ENCODE peak calls at places on chromosome 4, in four cellular contexts. One of them, this sample, is unnamed.

GRCh38 chr4:189117426-189117825 is 823.2 kb upstream of the FRG1 start:
- DNase-seq in H1: no peak
- DNase-seq in IMR-90: peak
- DNase-seq in H9: peak
- DNase-seq in this sample: peak

GRCh38 chr4:145605941-145606340 is 13.2 kb upstream of the MMAA start:
- DNase-seq in H1: no peak
- DNase-seq in IMR-90: no peak
- DNase-seq in H9: no peak
- DNase-seq in this sample: no peak

GRCh38 chr4:155950461-155950860 is 3.2 kb downstream of the CTSO start:
- DNase-seq in H1: no peak
- DNase-seq in IMR-90: no peak
- DNase-seq in H9: no peak
- DNase-seq in this sample: no peak

GRCh38 chr4:77104405-77105292 is 28.9 kb upstream of the CCNI start:
- DNase-seq in H1: no peak
- DNase-seq in IMR-90: no peak
- DNase-seq in H9: no peak
- DNase-seq in this sample: no peak

GRCh38 chr4:63814171-63814964 is 594.9 kb downstream of the TECRL start:
- DNase-seq in H1: no peak
- DNase-seq in IMR-90: no peak
- DNase-seq in H9: no peak
- DNase-seq in this sample: no peak

GRCh38 chr4:182885022-182885737 is 32.0 kb downstream of the DCTD start:
- DNase-seq in H1: no peak
- DNase-seq in IMR-90: no peak
- DNase-seq in H9: no peak
- DNase-seq in this sample: no peak

GRCh38 chr4:22500128-22500611 is 15.7 kb downstream of the ADGRA3 start:
- DNase-seq in H1: no peak
- DNase-seq in IMR-90: no peak
- DNase-seq in H9: no peak
- DNase-seq in this sample: no peak

GRCh38 chr4:89682808-89683207 is 154.2 kb downstream of the SNCA start:
- DNase-seq in H1: no peak
- DNase-seq in IMR-90: no peak
- DNase-seq in H9: no peak
- DNase-seq in this sample: peak

GRCh38 chr4:184288451-184289178 is 70.9 kb upstream of the ENPP6 start:
- DNase-seq in H1: peak
- DNase-seq in IMR-90: no peak
- DNase-seq in H9: no peak
- DNase-seq in this sample: no peak

GRCh38 chr4:153014460-153014859 is 78.3 kb downstream of the FHDC1 start:
- DNase-seq in H1: no peak
- DNase-seq in IMR-90: peak
- DNase-seq in H9: no peak
- DNase-seq in this sample: no peak

GRCh38 chr4:103052779-103053178 is 23.8 kb downstream of the SLC9B2 start:
- DNase-seq in H1: no peak
- DNase-seq in IMR-90: no peak
- DNase-seq in H9: no peak
- DNase-seq in this sample: no peak

GRCh38 chr4:109207060-109207459 is 95.4 kb downstream of the COL25A1 start:
- DNase-seq in H1: no peak
- DNase-seq in IMR-90: peak
- DNase-seq in H9: no peak
- DNase-seq in this sample: peak

GRCh38 chr4:138458751-138459150 is 216.6 kb upstream of the SLC7A11 start:
- DNase-seq in H1: no peak
- DNase-seq in IMR-90: no peak
- DNase-seq in H9: no peak
- DNase-seq in this sample: no peak

GRCh38 chr4:108072300-108072699 is 82.6 kb downstream of the HADH start:
- DNase-seq in H1: no peak
- DNase-seq in IMR-90: no peak
- DNase-seq in H9: no peak
- DNase-seq in this sample: no peak

GRCh38 chr4:29853843-29854242 is 866.3 kb upstream of the PCDH7 start:
- DNase-seq in H1: no peak
- DNase-seq in IMR-90: no peak
- DNase-seq in H9: peak
- DNase-seq in this sample: peak

GRCh38 chr4:188399834-188400233 is 260.6 kb downstream of the TRIML1 start:
- DNase-seq in H1: no peak
- DNase-seq in IMR-90: no peak
- DNase-seq in H9: peak
- DNase-seq in this sample: peak

GRCh38 chr4:60223098-60223497 is 977.0 kb upstream of the ADGRL3 start:
- DNase-seq in H1: no peak
- DNase-seq in IMR-90: no peak
- DNase-seq in H9: no peak
- DNase-seq in this sample: no peak

GRCh38 chr4:108240356-108240755 is 71.6 kb upstream of the LEF1 start:
- DNase-seq in H1: no peak
- DNase-seq in IMR-90: peak
- DNase-seq in H9: no peak
- DNase-seq in this sample: no peak

GRCh38 chr4:123304151-123305021 is 92.2 kb upstream of the SPRY1 start:
- DNase-seq in H1: peak
- DNase-seq in IMR-90: no peak
- DNase-seq in H9: peak
- DNase-seq in this sample: peak

GRCh38 chr4:12016729-12017128 is 588.0 kb upstream of the HS3ST1 start:
- DNase-seq in H1: no peak
- DNase-seq in IMR-90: no peak
- DNase-seq in H9: no peak
- DNase-seq in this sample: no peak

GRCh38 chr4:151566053-151566452 is 157.1 kb downstream of the FHIP1A start:
- DNase-seq in H1: no peak
- DNase-seq in IMR-90: no peak
- DNase-seq in H9: no peak
- DNase-seq in this sample: no peak
- H3K56ac ChIP-seq in H1: no peak
- H3K56ac ChIP-seq in IMR-90: no peak
- H3K56ac ChIP-seq in H9: no peak
- H3K56ac ChIP-seq in this sample: no peak

DNA sequence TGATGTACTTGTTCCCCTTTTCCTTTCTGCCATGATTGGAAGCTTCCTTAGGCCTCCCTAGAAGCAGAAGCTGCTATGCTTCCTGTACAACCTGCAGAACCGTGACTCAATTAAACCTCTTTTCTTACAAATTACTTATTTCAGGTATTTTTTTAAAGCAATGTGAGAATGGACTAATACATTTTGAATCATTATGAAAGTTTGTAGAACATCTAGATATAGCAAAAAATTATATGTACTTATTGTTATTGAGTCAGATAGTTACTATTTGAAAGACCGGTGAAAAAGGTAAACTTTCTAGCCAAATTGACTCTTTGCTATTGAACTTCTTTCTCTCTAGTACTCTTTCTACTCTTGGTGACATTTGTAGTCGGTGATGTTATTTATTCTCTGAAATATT is 777.3 kb upstream of the GALNTL6 start:
- DNase-seq in H1: no peak
- DNase-seq in IMR-90: no peak
- DNase-seq in H9: no peak
- DNase-seq in this sample: no peak
- H3K56ac ChIP-seq in H1: no peak
- H3K56ac ChIP-seq in IMR-90: no peak
- H3K56ac ChIP-seq in H9: no peak
- H3K56ac ChIP-seq in this sample: no peak

GRCh38 chr4:38036548-38036947 is 76.3 kb downstream of the PTTG2 start:
- DNase-seq in H1: no peak
- DNase-seq in IMR-90: no peak
- DNase-seq in H9: no peak
- DNase-seq in this sample: no peak
- H3K56ac ChIP-seq in H1: no peak
- H3K56ac ChIP-seq in IMR-90: no peak
- H3K56ac ChIP-seq in H9: no peak
- H3K56ac ChIP-seq in this sample: no peak

GRCh38 chr4:41624765-41625164 is 86.8 kb downstream of the LIMCH1 start:
- DNase-seq in H1: no peak
- DNase-seq in IMR-90: no peak
- DNase-seq in H9: no peak
- DNase-seq in this sample: no peak

GRCh38 chr4:41622816-41623215 is 84.9 kb downstream of the LIMCH1 start:
- DNase-seq in H1: no peak
- DNase-seq in IMR-90: no peak
- DNase-seq in H9: no peak
- DNase-seq in this sample: no peak

GRCh38 chr4:41620594-41621256 is 82.8 kb downstream of the LIMCH1 start:
- DNase-seq in H1: no peak
- DNase-seq in IMR-90: no peak
- DNase-seq in H9: peak
- DNase-seq in this sample: peak

GRCh38 chr4:41628916-41629315 is 91.0 kb downstream of the LIMCH1 start:
- DNase-seq in H1: no peak
- DNase-seq in IMR-90: no peak
- DNase-seq in H9: no peak
- DNase-seq in this sample: no peak

GRCh38 chr4:41625531-41625930 is 87.6 kb downstream of the LIMCH1 start:
- DNase-seq in H1: no peak
- DNase-seq in IMR-90: no peak
- DNase-seq in H9: no peak
- DNase-seq in this sample: no peak
- H3K56ac ChIP-seq in H1: no peak
- H3K56ac ChIP-seq in IMR-90: no peak
- H3K56ac ChIP-seq in H9: no peak
- H3K56ac ChIP-seq in this sample: no peak

GRCh38 chr4:127930175-127930574 is 34.8 kb downstream of the MFSD8 start:
- DNase-seq in H1: no peak
- DNase-seq in IMR-90: no peak
- DNase-seq in H9: no peak
- DNase-seq in this sample: no peak
- H3K56ac ChIP-seq in H1: no peak
- H3K56ac ChIP-seq in IMR-90: no peak
- H3K56ac ChIP-seq in H9: no peak
- H3K56ac ChIP-seq in this sample: no peak

DNA sequence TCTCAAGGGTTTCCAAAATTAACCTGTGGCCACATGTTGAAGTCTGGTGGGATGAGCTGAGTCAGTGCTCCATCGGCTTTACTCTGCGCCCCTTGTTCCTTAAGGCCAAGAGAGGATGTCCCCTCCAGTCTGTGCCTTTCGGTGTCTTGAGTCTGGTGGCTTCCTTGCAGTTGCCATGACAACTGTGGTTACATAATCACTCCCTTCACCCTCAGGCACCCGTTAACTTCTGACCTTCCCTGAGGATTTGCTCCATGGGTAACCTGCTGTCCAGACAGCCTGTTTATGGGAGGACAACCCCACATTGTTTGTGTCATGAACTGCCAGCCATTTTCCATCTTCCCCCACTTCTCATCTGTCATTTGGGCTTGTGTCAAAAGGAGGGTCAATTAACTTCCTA is 401.1 kb upstream of the LCORL start:
- DNase-seq in H1: no peak
- DNase-seq in IMR-90: no peak
- DNase-seq in H9: no peak
- DNase-seq in this sample: peak
- H3K56ac ChIP-seq in H1: no peak
- H3K56ac ChIP-seq in IMR-90: no peak
- H3K56ac ChIP-seq in H9: no peak
- H3K56ac ChIP-seq in this sample: no peak

GRCh38 chr4:3438847-3439180 is 3.0 kb upstream of the HGFAC start:
- DNase-seq in H1: no peak
- DNase-seq in IMR-90: no peak
- DNase-seq in H9: no peak
- DNase-seq in this sample: no peak

GRCh38 chr4:3440979-3441500 is 728 bp upstream of the HGFAC start:
- DNase-seq in H1: no peak
- DNase-seq in IMR-90: no peak
- DNase-seq in H9: no peak
- DNase-seq in this sample: no peak

GRCh38 chr4:3441501-3442459 is at the start of gene HGFAC:
- DNase-seq in H1: no peak
- DNase-seq in IMR-90: no peak
- DNase-seq in H9: no peak
- DNase-seq in this sample: no peak

GRCh38 chr4:3439391-3439790 is 2.4 kb upstream of the HGFAC start:
- DNase-seq in H1: no peak
- DNase-seq in IMR-90: no peak
- DNase-seq in H9: no peak
- DNase-seq in this sample: no peak

DNA sequence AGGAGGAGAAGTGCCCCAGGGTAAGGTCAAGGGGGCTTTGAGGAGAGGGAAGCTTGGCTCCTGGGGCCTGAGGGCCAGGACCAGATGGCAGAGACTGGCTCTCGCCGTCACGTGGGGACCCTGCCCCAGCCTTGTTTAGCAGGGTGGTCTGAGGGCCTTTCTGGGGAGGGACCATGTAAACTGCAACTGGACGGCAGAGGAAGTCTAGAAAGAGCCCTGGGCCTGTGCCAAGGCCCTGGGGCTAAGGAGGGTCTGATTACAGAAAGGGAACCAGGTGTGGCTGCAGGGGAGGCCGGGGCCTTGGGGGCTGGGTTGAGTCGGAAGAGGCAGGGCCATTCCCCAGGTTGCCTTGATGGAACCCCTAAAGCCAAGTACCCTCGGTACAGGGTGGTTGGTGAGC is 1.8 kb upstream of the HGFAC start:
- DNase-seq in H1: no peak
- DNase-seq in IMR-90: no peak
- DNase-seq in H9: no peak
- DNase-seq in this sample: no peak
- H3K56ac ChIP-seq in H1: no peak
- H3K56ac ChIP-seq in IMR-90: no peak
- H3K56ac ChIP-seq in H9: no peak
- H3K56ac ChIP-seq in this sample: no peak

GRCh38 chr4:41432219-41432618 is 105.7 kb upstream of the LIMCH1 start:
- DNase-seq in H1: no peak
- DNase-seq in IMR-90: no peak
- DNase-seq in H9: no peak
- DNase-seq in this sample: no peak

GRCh38 chr4:41428205-41428940 is 109.6 kb upstream of the LIMCH1 start:
- DNase-seq in H1: no peak
- DNase-seq in IMR-90: no peak
- DNase-seq in H9: no peak
- DNase-seq in this sample: peak

GRCh38 chr4:41428941-41429669 is 108.9 kb upstream of the LIMCH1 start:
- DNase-seq in H1: no peak
- DNase-seq in IMR-90: no peak
- DNase-seq in H9: no peak
- DNase-seq in this sample: no peak

GRCh38 chr4:41432889-41433288 is 105.1 kb upstream of the LIMCH1 start:
- DNase-seq in H1: no peak
- DNase-seq in IMR-90: peak
- DNase-seq in H9: peak
- DNase-seq in this sample: peak

DNA sequence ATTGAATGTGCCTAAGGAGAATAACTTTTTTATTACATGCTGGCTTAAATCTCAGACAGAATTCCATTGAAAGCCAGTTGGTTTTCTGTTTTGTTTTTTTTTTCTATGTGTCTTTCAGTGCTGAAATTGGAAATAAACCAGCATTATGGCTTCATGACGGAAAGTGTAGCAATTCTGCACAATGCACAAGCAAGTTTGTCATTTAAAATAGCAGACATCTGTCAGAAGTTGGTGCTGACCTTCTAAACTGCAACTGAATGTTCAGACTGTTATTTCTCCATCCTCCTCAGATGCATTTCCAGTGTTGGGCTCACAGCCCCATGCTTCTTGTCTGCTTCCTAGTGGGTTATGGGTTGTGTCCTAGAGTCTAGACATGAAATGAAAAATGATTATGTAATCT is 107.2 kb upstream of the LIMCH1 start:
- DNase-seq in H1: no peak
- DNase-seq in IMR-90: no peak
- DNase-seq in H9: no peak
- DNase-seq in this sample: no peak
- H3K56ac ChIP-seq in H1: no peak
- H3K56ac ChIP-seq in IMR-90: no peak
- H3K56ac ChIP-seq in H9: no peak
- H3K56ac ChIP-seq in this sample: no peak

This sample was measured in mesendoderm.